ENCODE peak calls at places on chromosomes 12 and 14, in four cellular contexts. H is epithelial cell of esophagus, Z is choroid plexus epithelial cell, B is lung. S is an unnamed sample.

GRCh38 chr14:96202441-96203094 is 2.1 kb upstream of the BDKRB2 start:
- DNase-seq in H (no peak), Z (no peak), B (no peak), S (no peak)

GRCh38 chr12:6539276-6540134 is 5.2 kb downstream of the GAPDH start:
- DNase-seq in H (peak; percentile 25), Z (no peak), B (no peak), S (no peak)

GRCh38 chr12:11171953-11172675 is 1.1 kb downstream of the SMIM10L1 start:
- DNase-seq in H (peak; percentile 27), Z (peak; percentile 31), B (no peak), S (no peak)

GRCh38 chr14:36941783-36942521 is 230.5 kb downstream of the SLC25A21 start:
- DNase-seq in H (peak; percentile 87), Z (peak; percentile 84), B (peak; percentile 66), S (peak; percentile 87)

GRCh38 chr12:57845478-57846284 is 848 bp downstream of the CTDSP2 start:
- DNase-seq in H (peak; percentile 50), Z (peak; percentile 41), B (peak; percentile 74), S (peak; percentile 79)

GRCh38 chr12:114662512-114663177 is 21.3 kb downstream of the TBX3 start:
- DNase-seq in H (peak; percentile 91), Z (peak; percentile 90), B (peak; percentile 74), S (peak; percentile 89)

GRCh38 chr14:68669644-68670343 is 123.1 kb downstream of the ZFP36L1 start:
- DNase-seq in H (no peak), Z (no peak), B (no peak), S (no peak)

GRCh38 chr14:54572316-54572715 is 5.4 kb downstream of the SAMD4A start:
- DNase-seq in H (peak; percentile 58), Z (peak; percentile 63), B (no peak), S (no peak)

GRCh38 chr12:22163594-22163993 is 117.6 kb downstream of the CMAS start:
- DNase-seq in H (no peak), Z (no peak), B (no peak), S (no peak)

GRCh38 chr14:30085943-30086342 is 158.3 kb upstream of the PRKD1 start:
- DNase-seq in H (no peak), Z (no peak), B (no peak), S (no peak)

GRCh38 chr12:120159509-120160237 is 34.8 kb downstream of the GCN1 start:
- DNase-seq in H (no peak), Z (no peak), B (no peak), S (no peak)

GRCh38 chr12:50618864-50619609 is 114.3 kb downstream of the DIP2B start:
- DNase-seq in H (peak; percentile 86), Z (peak; percentile 74), B (no peak), S (no peak)

GRCh38 chr12:75684678-75685620 is 173.5 kb upstream of the KRR1 start:
- DNase-seq in H (peak; percentile 94), Z (peak; percentile 83), B (no peak), S (no peak)

GRCh38 chr12:122981036-122981471 is 573 bp downstream of the ARL6IP4 start:
- DNase-seq in H (peak; percentile 20), Z (peak; percentile 33), B (no peak), S (peak; percentile 57)

GRCh38 chr12:122981587-122982493 is 1.4 kb downstream of the ARL6IP4 start:
- DNase-seq in H (no peak), Z (no peak), B (no peak), S (no peak)

GRCh38 chr12:122979001-122979907 is 1.2 kb upstream of the ARL6IP4 start:
- DNase-seq in H (no peak), Z (no peak), B (no peak), S (no peak)

GRCh38 chr12:122979908-122980191 is 631 bp upstream of the ARL6IP4 start:
- DNase-seq in H (no peak), Z (peak; percentile 21), B (no peak), S (no peak)

DNA sequence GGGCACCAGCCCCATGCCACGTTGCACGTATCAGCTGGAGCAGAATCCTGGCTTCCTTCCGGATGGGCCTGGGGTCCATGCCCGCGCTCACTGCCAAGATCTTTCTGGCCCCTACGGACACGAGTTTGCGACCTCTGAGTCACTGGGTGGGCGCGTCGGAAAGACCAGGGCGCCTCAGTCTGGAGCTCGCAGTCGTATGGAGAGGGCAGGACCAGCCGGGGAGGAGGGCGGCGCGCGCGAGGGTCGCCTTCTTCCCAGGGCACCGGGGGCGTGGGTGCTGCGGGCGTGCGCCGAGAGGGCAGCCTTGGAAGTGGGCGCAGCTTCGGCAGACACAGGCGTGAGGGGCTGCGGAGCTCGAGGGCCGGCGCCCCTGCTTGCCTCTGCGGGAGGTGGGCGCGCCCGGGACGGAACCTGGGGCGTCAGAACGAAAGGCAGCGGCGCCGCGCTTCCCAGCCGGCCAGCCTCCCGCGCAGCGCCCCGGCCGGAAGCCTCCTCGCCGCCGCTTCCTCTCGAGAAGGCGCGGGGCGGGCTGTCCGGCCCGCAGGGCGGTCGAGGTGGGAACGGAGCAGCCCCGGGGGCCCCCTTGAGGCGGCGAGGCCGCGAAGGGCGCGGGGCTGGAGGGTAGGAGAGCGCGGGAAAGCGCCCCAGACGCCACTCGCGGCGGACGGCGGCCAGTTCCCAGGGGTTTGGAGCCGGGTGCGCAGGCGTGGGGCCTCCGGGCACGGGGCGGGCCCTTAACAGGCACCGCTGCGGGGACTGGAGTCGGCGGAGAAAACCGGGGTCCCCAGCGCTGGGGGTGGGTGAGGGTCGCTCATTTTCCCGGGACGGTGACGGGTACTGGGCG is at the start of gene ARL6IP4:
- DNase-seq in H (peak; percentile 69), Z (peak; percentile 68), B (peak; percentile 64), S (peak; percentile 74)
- TF ChIP-seq CTCF in H (no peak), Z (no peak), B (no peak), S (no peak)

DNA sequence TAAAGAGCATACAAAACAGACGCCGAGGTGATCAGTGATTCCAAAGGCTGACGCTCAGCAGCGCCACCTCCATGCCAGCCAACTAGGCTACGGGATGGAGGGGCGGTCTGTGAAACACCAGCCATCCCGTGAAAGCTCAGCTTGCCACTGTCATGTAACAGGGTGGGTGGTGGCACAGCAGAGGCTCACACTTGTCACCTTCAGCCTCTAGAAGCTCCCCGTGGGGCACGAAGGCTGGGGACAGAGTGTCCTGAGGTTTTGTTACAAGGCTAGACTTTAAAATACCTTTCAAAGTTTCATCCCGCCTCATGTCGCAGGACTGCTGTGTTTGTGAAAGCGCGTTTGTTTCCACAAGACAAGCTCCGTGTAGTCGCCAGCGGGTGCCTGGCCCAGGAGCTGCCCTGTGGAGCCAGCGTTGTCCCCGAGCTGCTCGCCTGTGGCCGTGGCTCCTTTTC is 20.7 kb downstream of the XRCC3 start:
- DNase-seq in H (no peak), Z (no peak), B (no peak), S (no peak)
- TF ChIP-seq CTCF in H (no peak), Z (no peak), B (no peak), S (no peak)

GRCh38 chr12:122282066-122282465 is 15.8 kb upstream of the VPS33A start:
- DNase-seq in H (peak; percentile 40), Z (peak; percentile 76), B (no peak), S (no peak)
- TF ChIP-seq CTCF in H (no peak), Z (no peak), B (no peak), S (no peak)

GRCh38 chr12:92764820-92765219 is 62.0 kb downstream of the PLEKHG7 start:
- DNase-seq in H (no peak), Z (peak; percentile 54), B (no peak), S (peak; percentile 24)
- TF ChIP-seq CTCF in H (no peak), Z (no peak), B (no peak), S (no peak)

GRCh38 chr12:46110220-46110700 is 119.9 kb upstream of the SCAF11 start:
- DNase-seq in H (peak; percentile 31), Z (no peak), B (no peak), S (no peak)

GRCh38 chr12:46111727-46112126 is 121.4 kb upstream of the SCAF11 start:
- DNase-seq in H (no peak), Z (no peak), B (no peak), S (no peak)

GRCh38 chr12:46112364-46112763 is 122.0 kb upstream of the SCAF11 start:
- DNase-seq in H (no peak), Z (no peak), B (no peak), S (no peak)

GRCh38 chr12:46109343-46110219 is 119.2 kb upstream of the SCAF11 start:
- DNase-seq in H (no peak), Z (no peak), B (no peak), S (no peak)

GRCh38 chr12:46110928-46111699 is 120.7 kb upstream of the SCAF11 start:
- DNase-seq in H (peak; percentile 73), Z (peak; percentile 12), B (no peak), S (no peak)
- TF ChIP-seq CTCF in H (peak; percentile 34), Z (peak; percentile 37), B (no peak), S (no peak)

GRCh38 chr12:47899466-47899865 is 5.3 kb downstream of the VDR start:
- DNase-seq in H (no peak), Z (no peak), B (no peak), S (no peak)

GRCh38 chr12:47902131-47902639 is 2.6 kb downstream of the VDR start:
- DNase-seq in H (no peak), Z (no peak), B (no peak), S (no peak)

GRCh38 chr12:47900101-47900479 is 4.7 kb downstream of the VDR start:
- DNase-seq in H (no peak), Z (no peak), B (no peak), S (no peak)

GRCh38 chr12:47901285-47902093 is 3.3 kb downstream of the VDR start:
- DNase-seq in H (no peak), Z (no peak), B (no peak), S (no peak)

DNA sequence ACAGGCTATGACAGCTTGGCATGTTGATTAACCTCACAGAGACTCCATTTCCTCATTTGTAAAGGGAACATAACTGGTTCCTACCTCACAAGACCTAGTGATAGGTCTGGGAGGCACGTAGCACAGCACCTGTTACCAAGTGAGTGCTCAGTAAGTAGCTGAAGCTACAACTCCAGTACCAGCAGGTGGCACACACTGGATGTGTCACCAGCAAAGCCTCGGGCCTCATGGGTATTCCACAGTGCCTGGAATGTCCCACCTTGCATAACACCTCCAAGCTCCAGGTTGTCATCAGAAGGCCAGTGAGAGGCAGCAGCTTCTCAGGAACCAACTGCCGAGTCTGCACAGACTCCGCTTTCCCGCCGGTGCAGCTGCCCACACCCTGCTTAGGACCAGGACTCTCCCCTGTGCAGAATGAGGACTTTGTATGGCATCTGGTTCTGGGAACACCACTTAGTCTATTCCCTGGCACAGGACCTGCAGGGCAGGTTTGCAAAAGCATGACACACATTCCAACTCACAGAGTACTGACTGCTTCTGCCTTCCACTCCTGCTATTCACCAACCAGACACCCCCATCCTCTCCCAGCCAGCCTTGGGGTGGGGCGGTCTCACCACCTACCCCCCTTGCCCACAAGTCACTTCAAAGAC is 4.2 kb downstream of the VDR start:
- DNase-seq in H (peak; percentile 87), Z (peak; percentile 14), B (peak; percentile 58), S (no peak)
- TF ChIP-seq CTCF in H (peak; percentile 55), Z (no peak), B (no peak), S (no peak)

DNA sequence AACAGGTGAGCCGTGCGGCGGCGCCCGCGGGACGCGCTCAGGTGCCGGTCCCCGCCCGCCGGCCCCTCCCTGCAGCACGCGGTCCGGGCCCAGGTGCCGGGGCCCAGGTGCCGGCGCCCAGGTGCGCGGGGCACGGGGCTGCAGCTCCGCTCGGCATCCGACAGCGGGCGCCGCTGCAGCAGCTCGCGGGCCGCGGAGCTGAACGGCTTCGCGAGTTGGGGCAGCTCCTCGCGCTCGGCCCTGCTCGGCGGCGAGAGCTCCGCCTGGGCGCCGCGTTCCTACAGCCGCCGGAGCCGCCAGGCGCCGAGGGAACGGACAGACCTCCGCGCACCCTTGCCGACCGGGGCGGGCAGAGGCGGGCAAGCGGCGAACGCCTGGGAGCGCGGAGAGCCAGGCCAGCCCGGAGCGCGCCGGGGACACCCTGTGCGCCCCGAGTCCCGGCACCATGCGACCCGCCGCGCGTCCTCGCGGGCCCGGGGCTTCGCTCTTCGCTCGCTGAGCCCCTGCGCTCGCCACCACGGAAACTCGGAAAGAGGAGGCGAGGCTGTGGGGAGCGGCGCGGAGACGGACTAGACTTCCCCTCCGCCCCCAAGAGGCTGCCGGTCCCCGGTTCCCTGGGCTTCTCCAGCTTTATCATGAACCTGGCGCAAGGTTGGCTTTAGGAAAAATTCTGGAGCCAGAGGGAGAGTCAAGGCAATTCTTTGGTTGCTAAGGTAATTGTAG is at the start of gene RGS6:
- DNase-seq in H (peak; percentile 75), Z (peak; percentile 29), B (peak; percentile 29), S (peak; percentile 66)
- TF ChIP-seq CTCF in H (peak; percentile 12), Z (no peak), B (no peak), S (no peak)